ENCODE peak calls at places on chromosomes 13 and 19, in four cellular contexts. S is kidney glomerular epithelial cell, W is kidney tubule cell, P is fibroblast of pulmonary artery. K is an unnamed sample.

GRCh38 chr19:16514383-16515019 is 18.3 kb downstream of the C19orf44 start:
- DNase-seq in S (no peak), W (no peak), P (no peak), K (no peak)

GRCh38 chr13:25847635-25848616 is 203.9 kb downstream of the SHISA2 start:
- DNase-seq in S (no peak), W (no peak), P (no peak), K (no peak)

GRCh38 chr19:18932216-18932841 is 8.7 kb downstream of the HOMER3 start:
- DNase-seq in S (no peak), W (no peak), P (peak; percentile 36), K (no peak)

GRCh38 chr13:80742027-80742426 is 401.1 kb upstream of the SPRY2 start:
- DNase-seq in S (no peak), W (no peak), P (no peak), K (no peak)

GRCh38 chr19:12194827-12195500 is 32.1 kb downstream of the ZNF136 start:
- DNase-seq in S (no peak), W (peak; percentile 86), P (peak; percentile 57), K (no peak)

GRCh38 chr13:72390909-72391308 is 336.5 kb downstream of the MZT1 start:
- DNase-seq in S (peak; percentile 47), W (peak; percentile 97), P (peak; percentile 14), K (peak; percentile 78)

GRCh38 chr19:56141416-56141992 is 417 bp downstream of the ZNF444 start:
- DNase-seq in S (no peak), W (no peak), P (no peak), K (no peak)

GRCh38 chr19:1572795-1573194 is 4.7 kb upstream of the MEX3D start:
- DNase-seq in S (no peak), W (no peak), P (no peak), K (no peak)

GRCh38 chr19:7397687-7398086 is 49.0 kb downstream of the ARHGEF18 start:
- DNase-seq in S (peak; percentile 81), W (peak; percentile 82), P (peak; percentile 89), K (peak; percentile 83)

GRCh38 chr13:28412981-28413380 is 81.9 kb downstream of the FLT1 start:
- DNase-seq in S (no peak), W (no peak), P (peak; percentile 19), K (no peak)

GRCh38 chr13:113533441-113533840 is 42.9 kb upstream of the DCUN1D2 start:
- DNase-seq in S (no peak), W (no peak), P (no peak), K (no peak)

GRCh38 chr19:4518345-4519171 is at the start of gene PLIN4:
- DNase-seq in S (no peak), W (peak; percentile 25), P (peak; percentile 85), K (no peak)

GRCh38 chr13:44874176-44874575 is 115.1 kb downstream of the NUFIP1 start:
- DNase-seq in S (no peak), W (no peak), P (no peak), K (no peak)

GRCh38 chr13:27493981-27494380 is 43.6 kb upstream of the MTIF3 start:
- DNase-seq in S (no peak), W (no peak), P (no peak), K (no peak)

GRCh38 chr19:56987184-56987583 is 132.6 kb upstream of the USP29 start:
- DNase-seq in S (no peak), W (no peak), P (no peak), K (no peak)

GRCh38 chr19:16258440-16258903 is 60.8 kb downstream of the AP1M1 start:
- DNase-seq in S (no peak), W (no peak), P (peak; percentile 33), K (no peak)

GRCh38 chr19:35170359-35171061 is 16.0 kb downstream of the FXYD5 start:
- DNase-seq in S (no peak), W (no peak), P (peak; percentile 28), K (no peak)

GRCh38 chr19:6828698-6829633 is 56.5 kb downstream of the VAV1 start:
- DNase-seq in S (no peak), W (peak; percentile 72), P (no peak), K (peak; percentile 94)

K was measured in Caki2.